ENCODE peak calls at places on chromosomes 13 and 19, in five cellular contexts. One of them, this sample, is unnamed.

GRCh38 chr19:15913830-15914229 is 16.0 kb upstream of the CYP4F2 start:
- DNase-seq in breast epithelium: no peak
- DNase-seq in fibroblast of pulmonary artery: no peak
- DNase-seq in PC-3: no peak
- DNase-seq in hepatocyte: no peak
- DNase-seq in this sample: no peak

GRCh38 chr13:113657851-113658741 is at the start of gene ATP4B:
- DNase-seq in breast epithelium: no peak
- DNase-seq in fibroblast of pulmonary artery: no peak
- DNase-seq in PC-3: no peak
- DNase-seq in hepatocyte: no peak
- DNase-seq in this sample: no peak

GRCh38 chr13:96104516-96104915 is 14.6 kb downstream of the HS6ST3 start:
- DNase-seq in breast epithelium: no peak
- DNase-seq in fibroblast of pulmonary artery: no peak
- DNase-seq in PC-3: peak; percentile 62
- DNase-seq in hepatocyte: no peak
- DNase-seq in this sample: no peak

GRCh38 chr13:42364613-42365000 is 92.7 kb downstream of the AKAP11 start:
- DNase-seq in breast epithelium: no peak
- DNase-seq in fibroblast of pulmonary artery: peak; percentile 6
- DNase-seq in PC-3: no peak
- DNase-seq in hepatocyte: no peak
- DNase-seq in this sample: no peak

GRCh38 chr13:49132479-49133002 is 87.6 kb upstream of the MLNR start:
- DNase-seq in breast epithelium: no peak
- DNase-seq in fibroblast of pulmonary artery: no peak
- DNase-seq in PC-3: no peak
- DNase-seq in hepatocyte: no peak
- DNase-seq in this sample: no peak

GRCh38 chr13:46531953-46532352 is 21.0 kb upstream of the LRCH1 start:
- DNase-seq in breast epithelium: no peak
- DNase-seq in fibroblast of pulmonary artery: no peak
- DNase-seq in PC-3: peak; percentile 16
- DNase-seq in hepatocyte: no peak
- DNase-seq in this sample: no peak

GRCh38 chr19:34995551-34995950 is 4.6 kb upstream of the GRAMD1A start:
- DNase-seq in breast epithelium: no peak
- DNase-seq in fibroblast of pulmonary artery: no peak
- DNase-seq in PC-3: no peak
- DNase-seq in hepatocyte: no peak
- DNase-seq in this sample: no peak

GRCh38 chr13:33284016-33284415 is 1.5 kb downstream of the STARD13 start:
- DNase-seq in breast epithelium: no peak
- DNase-seq in fibroblast of pulmonary artery: peak; percentile 66
- DNase-seq in PC-3: no peak
- DNase-seq in hepatocyte: no peak
- DNase-seq in this sample: no peak

GRCh38 chr19:15779756-15780476 is 7.5 kb upstream of the OR10H5 start:
- DNase-seq in breast epithelium: peak; percentile 76
- DNase-seq in fibroblast of pulmonary artery: peak; percentile 13
- DNase-seq in PC-3: peak; percentile 9
- DNase-seq in hepatocyte: no peak
- DNase-seq in this sample: no peak

GRCh38 chr19:57708641-57709354 is at the start of gene ZNF154:
- DNase-seq in breast epithelium: peak; percentile 26
- DNase-seq in fibroblast of pulmonary artery: peak; percentile 84
- DNase-seq in PC-3: no peak
- DNase-seq in hepatocyte: peak; percentile 87
- DNase-seq in this sample: peak; percentile 51

GRCh38 chr13:32200741-32201140 is 114.4 kb downstream of the ZAR1L start:
- DNase-seq in breast epithelium: no peak
- DNase-seq in fibroblast of pulmonary artery: peak; percentile 10
- DNase-seq in PC-3: no peak
- DNase-seq in hepatocyte: no peak
- DNase-seq in this sample: no peak

GRCh38 chr13:97179501-97179900 is 42.6 kb upstream of the MBNL2 start:
- DNase-seq in breast epithelium: peak; percentile 45
- DNase-seq in fibroblast of pulmonary artery: no peak
- DNase-seq in PC-3: peak; percentile 38
- DNase-seq in hepatocyte: peak; percentile 8
- DNase-seq in this sample: no peak

GRCh38 chr13:70964124-70964523 is 855.9 kb upstream of the KLHL1 start:
- DNase-seq in breast epithelium: no peak
- DNase-seq in fibroblast of pulmonary artery: peak; percentile 13
- DNase-seq in PC-3: peak; percentile 25
- DNase-seq in hepatocyte: no peak
- DNase-seq in this sample: no peak

GRCh38 chr19:58229255-58229639 is 533 bp downstream of the ZNF544 start:
- DNase-seq in breast epithelium: no peak
- DNase-seq in fibroblast of pulmonary artery: peak; percentile 37
- DNase-seq in PC-3: peak; percentile 50
- DNase-seq in hepatocyte: peak; percentile 47
- DNase-seq in this sample: no peak

GRCh38 chr13:30743319-30744055 is 8.1 kb downstream of the ALOX5AP start:
- DNase-seq in breast epithelium: peak; percentile 73
- DNase-seq in fibroblast of pulmonary artery: peak; percentile 98
- DNase-seq in PC-3: peak; percentile 93
- DNase-seq in hepatocyte: peak; percentile 88
- DNase-seq in this sample: peak; percentile 91

GRCh38 chr19:55672418-55672817 is 2.6 kb upstream of the EPN1 start:
- DNase-seq in breast epithelium: no peak
- DNase-seq in fibroblast of pulmonary artery: peak; percentile 17
- DNase-seq in PC-3: no peak
- DNase-seq in hepatocyte: no peak
- DNase-seq in this sample: no peak

GRCh38 chr13:107767119-107767518 is 448.2 kb downstream of the LIG4 start:
- DNase-seq in breast epithelium: no peak
- DNase-seq in fibroblast of pulmonary artery: no peak
- DNase-seq in PC-3: peak; percentile 38
- DNase-seq in hepatocyte: peak; percentile 8
- DNase-seq in this sample: no peak

GRCh38 chr19:35248310-35249145 is at the start of gene LSR:
- DNase-seq in breast epithelium: peak; percentile 85
- DNase-seq in fibroblast of pulmonary artery: no peak
- DNase-seq in PC-3: peak; percentile 84
- DNase-seq in hepatocyte: peak; percentile 95
- DNase-seq in this sample: no peak

GRCh38 chr13:97627566-97627965 is 193.6 kb downstream of the RAP2A start:
- DNase-seq in breast epithelium: no peak
- DNase-seq in fibroblast of pulmonary artery: peak; percentile 93
- DNase-seq in PC-3: peak; percentile 61
- DNase-seq in hepatocyte: peak; percentile 63
- DNase-seq in this sample: peak; percentile 78

GRCh38 chr13:46170687-46171086 is 11.3 kb downstream of the LCP1 start:
- DNase-seq in breast epithelium: no peak
- DNase-seq in fibroblast of pulmonary artery: peak; percentile 51
- DNase-seq in PC-3: no peak
- DNase-seq in hepatocyte: no peak
- DNase-seq in this sample: no peak

GRCh38 chr19:30167976-30168635 is 204.1 kb upstream of the ZNF536 start:
- DNase-seq in breast epithelium: no peak
- DNase-seq in fibroblast of pulmonary artery: no peak
- DNase-seq in PC-3: no peak
- DNase-seq in hepatocyte: no peak
- DNase-seq in this sample: no peak

GRCh38 chr13:45584816-45585215 is 30.7 kb downstream of the ERICH6B start:
- DNase-seq in breast epithelium: no peak
- DNase-seq in fibroblast of pulmonary artery: no peak
- DNase-seq in PC-3: peak; percentile 9
- DNase-seq in hepatocyte: peak; percentile 18
- DNase-seq in this sample: no peak

GRCh38 chr13:46593403-46593802 is 40.4 kb downstream of the LRCH1 start:
- DNase-seq in breast epithelium: no peak
- DNase-seq in fibroblast of pulmonary artery: no peak
- DNase-seq in PC-3: no peak
- DNase-seq in hepatocyte: no peak
- DNase-seq in this sample: no peak

GRCh38 chr19:33063356-33064116 is 1.2 kb downstream of the RHPN2 start:
- DNase-seq in breast epithelium: no peak
- DNase-seq in fibroblast of pulmonary artery: peak; percentile 43
- DNase-seq in PC-3: peak; percentile 43
- DNase-seq in hepatocyte: peak; percentile 60
- DNase-seq in this sample: no peak

GRCh38 chr19:41373993-41374392 is 2.3 kb upstream of the TMEM91 start:
- DNase-seq in breast epithelium: no peak
- DNase-seq in fibroblast of pulmonary artery: peak; percentile 94
- DNase-seq in PC-3: no peak
- DNase-seq in hepatocyte: peak; percentile 87
- DNase-seq in this sample: peak; percentile 86

GRCh38 chr19:48963371-48964204 is 1.5 kb upstream of the FTL start:
- DNase-seq in breast epithelium: peak; percentile 60
- DNase-seq in fibroblast of pulmonary artery: peak; percentile 75
- DNase-seq in PC-3: peak; percentile 43
- DNase-seq in hepatocyte: peak; percentile 91
- DNase-seq in this sample: no peak

GRCh38 chr19:48746738-48747575 is at the start of gene IZUMO1:
- DNase-seq in breast epithelium: no peak
- DNase-seq in fibroblast of pulmonary artery: peak; percentile 95
- DNase-seq in PC-3: no peak
- DNase-seq in hepatocyte: peak; percentile 91
- DNase-seq in this sample: peak; percentile 74

GRCh38 chr13:22874839-22875238 is 305.9 kb upstream of the SGCG start:
- DNase-seq in breast epithelium: no peak
- DNase-seq in fibroblast of pulmonary artery: no peak
- DNase-seq in PC-3: no peak
- DNase-seq in hepatocyte: no peak
- DNase-seq in this sample: no peak

GRCh38 chr13:100434010-100434763 is 154.4 kb downstream of the GGACT start:
- DNase-seq in breast epithelium: no peak
- DNase-seq in fibroblast of pulmonary artery: peak; percentile 52
- DNase-seq in PC-3: peak; percentile 30
- DNase-seq in hepatocyte: no peak
- DNase-seq in this sample: peak; percentile 20

GRCh38 chr19:11382898-11383705 is 1.0 kb downstream of the EPOR start:
- DNase-seq in breast epithelium: no peak
- DNase-seq in fibroblast of pulmonary artery: peak; percentile 39
- DNase-seq in PC-3: peak; percentile 68
- DNase-seq in hepatocyte: peak; percentile 81
- DNase-seq in this sample: no peak

GRCh38 chr19:19444694-19445155 is 39.2 kb downstream of the GATAD2A start:
- DNase-seq in breast epithelium: no peak
- DNase-seq in fibroblast of pulmonary artery: peak; percentile 54
- DNase-seq in PC-3: peak; percentile 33
- DNase-seq in hepatocyte: no peak
- DNase-seq in this sample: no peak

GRCh38 chr13:23794267-23795161 is 94.7 kb downstream of the MIPEP start:
- DNase-seq in breast epithelium: no peak
- DNase-seq in fibroblast of pulmonary artery: peak; percentile 56
- DNase-seq in PC-3: peak; percentile 79
- DNase-seq in hepatocyte: no peak
- DNase-seq in this sample: peak; percentile 20

GRCh38 chr13:48975101-48975925 is at the start of gene FNDC3A:
- DNase-seq in breast epithelium: peak; percentile 44
- DNase-seq in fibroblast of pulmonary artery: peak; percentile 74
- DNase-seq in PC-3: peak; percentile 51
- DNase-seq in hepatocyte: peak; percentile 91
- DNase-seq in this sample: peak; percentile 58

GRCh38 chr13:26811636-26812035 is 51.0 kb upstream of the GPR12 start:
- DNase-seq in breast epithelium: no peak
- DNase-seq in fibroblast of pulmonary artery: no peak
- DNase-seq in PC-3: no peak
- DNase-seq in hepatocyte: no peak
- DNase-seq in this sample: no peak

GRCh38 chr19:51948979-51949378 is 21.7 kb downstream of the ZNF613 start:
- DNase-seq in breast epithelium: no peak
- DNase-seq in fibroblast of pulmonary artery: peak; percentile 27
- DNase-seq in PC-3: no peak
- DNase-seq in hepatocyte: no peak
- DNase-seq in this sample: no peak

GRCh38 chr13:82294226-82294625 is 1588.0 kb downstream of the SLITRK1 start:
- DNase-seq in breast epithelium: no peak
- DNase-seq in fibroblast of pulmonary artery: no peak
- DNase-seq in PC-3: no peak
- DNase-seq in hepatocyte: no peak
- DNase-seq in this sample: no peak

GRCh38 chr13:91482427-91482826 is 84.0 kb downstream of the GPC5 start:
- DNase-seq in breast epithelium: no peak
- DNase-seq in fibroblast of pulmonary artery: no peak
- DNase-seq in PC-3: no peak
- DNase-seq in hepatocyte: no peak
- DNase-seq in this sample: peak; percentile 12

DNA sequence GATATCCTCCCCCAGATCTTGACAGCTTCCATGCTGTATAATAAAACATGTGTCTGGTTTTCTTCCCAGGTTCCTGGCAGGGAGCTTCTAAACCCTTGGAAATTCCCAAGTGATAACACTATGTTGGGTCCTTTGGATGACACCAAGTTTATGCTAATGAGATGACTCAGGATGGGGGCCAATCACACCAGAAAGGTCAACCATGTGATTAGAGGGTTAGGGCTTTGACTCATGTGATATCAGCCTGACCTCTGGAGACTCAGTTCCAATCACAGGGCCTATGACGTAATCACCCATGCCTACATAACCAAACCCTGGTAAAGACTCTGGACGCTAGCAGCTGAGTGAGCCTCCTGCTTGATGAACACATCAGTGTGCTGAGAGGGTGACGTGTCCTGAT is 203.6 kb downstream of the DCLK1 start:
- DNase-seq in breast epithelium: no peak
- DNase-seq in fibroblast of pulmonary artery: peak; percentile 63
- DNase-seq in PC-3: no peak
- DNase-seq in hepatocyte: peak; percentile 67
- DNase-seq in this sample: peak; percentile 32
- H3K4me3 ChIP-seq in breast epithelium: no peak overlapping the region
- H3K4me3 ChIP-seq in fibroblast of pulmonary artery: no peak overlapping the region
- H3K4me3 ChIP-seq in PC-3: no peak overlapping the region
- H3K4me3 ChIP-seq in hepatocyte: no peak overlapping the region
- H3K4me3 ChIP-seq in this sample: no peak overlapping the region

GRCh38 chr19:14318873-14319272 is 62.4 kb upstream of the ADGRE5 start:
- DNase-seq in breast epithelium: no peak
- DNase-seq in fibroblast of pulmonary artery: no peak
- DNase-seq in PC-3: no peak
- DNase-seq in hepatocyte: peak; percentile 19
- DNase-seq in this sample: no peak
- TF ChIP-seq CTCF in breast epithelium: no peak
- TF ChIP-seq CTCF in fibroblast of pulmonary artery: peak; percentile 42
- TF ChIP-seq CTCF in PC-3: peak; percentile 54
- TF ChIP-seq CTCF in hepatocyte: peak; percentile 5
- TF ChIP-seq CTCF in this sample: peak; percentile 13

GRCh38 chr19:38792250-38793111 is 3.5 kb downstream of the LGALS7B start:
- DNase-seq in breast epithelium: no peak
- DNase-seq in fibroblast of pulmonary artery: peak; percentile 26
- DNase-seq in PC-3: no peak
- DNase-seq in hepatocyte: no peak
- DNase-seq in this sample: no peak
- H3K4me3 ChIP-seq in breast epithelium: peak overlapping the region; percentile 34
- H3K4me3 ChIP-seq in fibroblast of pulmonary artery: no peak overlapping the region
- H3K4me3 ChIP-seq in PC-3: no peak overlapping the region
- H3K4me3 ChIP-seq in hepatocyte: no peak overlapping the region
- H3K4me3 ChIP-seq in this sample: no peak overlapping the region

DNA sequence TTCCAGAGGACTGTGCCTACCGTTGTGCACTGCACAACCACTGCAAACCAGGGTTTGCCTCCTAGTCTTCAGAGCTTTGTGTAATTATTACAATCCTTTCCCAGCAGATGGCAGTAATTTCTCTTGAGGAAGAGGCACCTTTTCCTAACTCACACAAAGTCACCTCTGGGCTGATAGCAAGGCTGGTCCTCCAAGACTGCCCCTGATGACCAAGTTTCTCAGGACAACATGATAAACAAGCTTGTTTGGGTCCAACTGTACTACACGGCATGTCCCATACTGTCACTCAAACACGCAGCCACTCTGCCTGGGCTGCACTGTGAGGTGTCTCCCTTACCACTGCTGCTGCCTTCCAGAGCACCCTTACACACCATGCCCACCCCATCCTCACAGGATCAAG is 39.3 kb downstream of the RFXAP start:
- DNase-seq in breast epithelium: no peak
- DNase-seq in fibroblast of pulmonary artery: peak; percentile 74
- DNase-seq in PC-3: peak; percentile 73
- DNase-seq in hepatocyte: peak; percentile 77
- DNase-seq in this sample: peak; percentile 40
- TF ChIP-seq CTCF in breast epithelium: peak; percentile 38
- TF ChIP-seq CTCF in fibroblast of pulmonary artery: peak; percentile 60
- TF ChIP-seq CTCF in PC-3: peak; percentile 57
- TF ChIP-seq CTCF in hepatocyte: peak; percentile 63
- TF ChIP-seq CTCF in this sample: peak; percentile 60

This sample was measured in astrocyte of the cerebellum.